ENCODE peak calls at places on chromosomes 6 and 20, in ten cellular contexts. F, H, N, A, G, K, W, S, Q and Z are unnamed samples.

GRCh38 chr6:3516094-3516493 is 59.2 kb upstream of the SLC22A23 start:
- DNase-seq in F (no peak), H (peak), N (no peak), A (no peak), G (no peak), K (no peak), W (no peak), S (no peak), Q (no peak), Z (peak)

GRCh38 chr6:147222160-147222838 is 18.1 kb downstream of the STXBP5 start:
- DNase-seq in F (no peak), H (peak), N (no peak), A (no peak), G (no peak), K (peak), W (no peak), S (no peak), Q (no peak), Z (peak)

GRCh38 chr6:169190144-169190584 is 63.5 kb downstream of the THBS2 start:
- DNase-seq in F (no peak), H (peak), N (no peak), A (no peak), G (no peak), K (peak), W (no peak), S (peak), Q (peak), Z (peak)

GRCh38 chr6:152078804-152079203 is 271.3 kb downstream of the ESR1 start:
- DNase-seq in F (no peak), H (no peak), N (no peak), A (peak), G (no peak), K (peak), W (no peak), S (no peak), Q (no peak), Z (no peak)

GRCh38 chr20:34713194-34713943 is 9.2 kb downstream of the TP53INP2 start:
- DNase-seq in F (no peak), H (peak), N (no peak), A (no peak), G (no peak), K (no peak), W (no peak), S (peak), Q (no peak), Z (peak)

GRCh38 chr6:47428288-47428687 is 49.3 kb upstream of the CD2AP start:
- DNase-seq in F (no peak), H (no peak), N (no peak), A (peak), G (no peak), K (no peak), W (no peak), S (no peak), Q (no peak), Z (no peak)

GRCh38 chr6:154805288-154805911 is 72.2 kb downstream of the SCAF8 start:
- DNase-seq in F (no peak), H (peak), N (no peak), A (no peak), G (peak), K (peak), W (no peak), S (no peak), Q (no peak), Z (peak)

GRCh38 chr6:167660944-167661343 is 165.8 kb upstream of the AFDN start:
- DNase-seq in F (no peak), H (no peak), N (no peak), A (no peak), G (no peak), K (peak), W (no peak), S (no peak), Q (no peak), Z (no peak)

GRCh38 chr20:3209946-3210317 is 634 bp downstream of the ITPA start:
- DNase-seq in F (no peak), H (peak), N (no peak), A (no peak), G (no peak), K (no peak), W (no peak), S (no peak), Q (no peak), Z (peak)

GRCh38 chr6:30883743-30884520 is at the start of gene DDR1:
- DNase-seq in F (peak), H (peak), N (peak), A (peak), G (peak), K (peak), W (no peak), S (no peak), Q (peak), Z (peak)

GRCh38 chr6:82032444-82032843 is 215.1 kb downstream of the IBTK start:
- DNase-seq in F (no peak), H (no peak), N (no peak), A (no peak), G (no peak), K (no peak), W (no peak), S (no peak), Q (no peak), Z (no peak)

GRCh38 chr6:36936824-36937223 is 17.7 kb upstream of the PI16 start:
- DNase-seq in F (no peak), H (no peak), N (no peak), A (no peak), G (no peak), K (no peak), W (no peak), S (no peak), Q (no peak), Z (no peak)

GRCh38 chr6:83815631-83816030 is 37.5 kb upstream of the RIPPLY2 start:
- DNase-seq in F (no peak), H (no peak), N (no peak), A (no peak), G (no peak), K (peak), W (no peak), S (peak), Q (no peak), Z (peak)

GRCh38 chr20:54062812-54063280 is 7.5 kb downstream of the BCAS1 start:
- DNase-seq in F (no peak), H (peak), N (no peak), A (no peak), G (peak), K (peak), W (no peak), S (no peak), Q (no peak), Z (peak)

GRCh38 chr20:13996265-13996664 is 949 bp downstream of the MACROD2 start:
- DNase-seq in F (no peak), H (no peak), N (no peak), A (no peak), G (no peak), K (peak), W (no peak), S (no peak), Q (no peak), Z (no peak)

GRCh38 chr6:3398755-3399671 is 57.8 kb downstream of the SLC22A23 start:
- DNase-seq in F (no peak), H (no peak), N (no peak), A (no peak), G (no peak), K (no peak), W (no peak), S (no peak), Q (no peak), Z (no peak)

GRCh38 chr20:64155258-64156135 is 8.8 kb upstream of the MYT1 start:
- DNase-seq in F (no peak), H (no peak), N (no peak), A (no peak), G (no peak), K (no peak), W (no peak), S (no peak), Q (no peak), Z (no peak)

GRCh38 chr20:54920491-54920890 is 445.1 kb downstream of the DOK5 start:
- DNase-seq in F (no peak), H (no peak), N (no peak), A (no peak), G (no peak), K (no peak), W (no peak), S (no peak), Q (no peak), Z (no peak)

GRCh38 chr20:62493253-62493885 is 17.6 kb upstream of the GATA5 start:
- DNase-seq in F (no peak), H (no peak), N (no peak), A (no peak), G (no peak), K (no peak), W (no peak), S (no peak), Q (no peak), Z (no peak)

GRCh38 chr20:44336086-44336485 is 757 bp upstream of the R3HDML start:
- DNase-seq in F (no peak), H (no peak), N (no peak), A (peak), G (no peak), K (peak), W (no peak), S (no peak), Q (no peak), Z (no peak)

GRCh38 chr6:72624557-72625160 is 2.8 kb downstream of the KCNQ5 start:
- DNase-seq in F (no peak), H (peak), N (no peak), A (no peak), G (no peak), K (peak), W (no peak), S (no peak), Q (no peak), Z (no peak)

GRCh38 chr20:46142124-46142523 is 24.0 kb downstream of the CD40 start:
- DNase-seq in F (no peak), H (no peak), N (no peak), A (no peak), G (no peak), K (no peak), W (no peak), S (no peak), Q (no peak), Z (no peak)

GRCh38 chr6:129749749-129750120 is 39.8 kb upstream of the ARHGAP18 start:
- DNase-seq in F (peak), H (peak), N (no peak), A (no peak), G (no peak), K (no peak), W (no peak), S (no peak), Q (no peak), Z (peak)

GRCh38 chr6:146885708-146886457 is 287.1 kb downstream of the ADGB start:
- DNase-seq in F (no peak), H (no peak), N (no peak), A (no peak), G (no peak), K (no peak), W (no peak), S (no peak), Q (no peak), Z (no peak)

GRCh38 chr6:111722220-111722731 is 116.6 kb upstream of the TRAF3IP2 start:
- DNase-seq in F (no peak), H (peak), N (no peak), A (no peak), G (no peak), K (peak), W (no peak), S (no peak), Q (no peak), Z (peak)

GRCh38 chr20:1469925-1470571 is 3.4 kb upstream of the NSFL1C start:
- DNase-seq in F (peak), H (peak), N (no peak), A (peak), G (peak), K (peak), W (peak), S (peak), Q (peak), Z (peak)

GRCh38 chr6:124536792-124537191 is 425.4 kb upstream of the RNF217 start:
- DNase-seq in F (no peak), H (no peak), N (no peak), A (no peak), G (no peak), K (no peak), W (no peak), S (no peak), Q (no peak), Z (peak)

GRCh38 chr20:43809206-43809819 is 82.5 kb upstream of the GTSF1L start:
- DNase-seq in F (no peak), H (no peak), N (no peak), A (no peak), G (no peak), K (peak), W (no peak), S (no peak), Q (no peak), Z (no peak)

GRCh38 chr6:30206799-30207618 is 6.2 kb downstream of the TRIM26 start:
- DNase-seq in F (no peak), H (peak), N (no peak), A (peak), G (no peak), K (peak), W (no peak), S (no peak), Q (peak), Z (peak)

GRCh38 chr6:130970839-130971410 is 92.1 kb downstream of the EPB41L2 start:
- DNase-seq in F (no peak), H (no peak), N (no peak), A (no peak), G (no peak), K (no peak), W (no peak), S (no peak), Q (no peak), Z (no peak)

GRCh38 chr6:111642463-111643158 is 36.9 kb upstream of the TRAF3IP2 start:
- DNase-seq in F (no peak), H (peak), N (no peak), A (peak), G (no peak), K (peak), W (no peak), S (no peak), Q (no peak), Z (peak)